ENCODE peak calls at places on chromosomes 4 and X, in seven cellular contexts. Y is kidney epithelial cell, T is astrocyte, N is ovary, I is GM23338, H is tibial nerve, B is fibroblast of lung. G is an unnamed sample.

GRCh38 chr4:10117424-10118354 is 1.1 kb upstream of the WDR1 start:
- DNase-seq in Y (no peak), T (no peak), N (peak), I (peak), H (no peak), B (peak), G (no peak)

GRCh38 chrX:8971116-8971515 is 62.8 kb downstream of the FAM9B start:
- DNase-seq in Y (peak), T (peak), N (no peak), I (peak), H (no peak), B (peak), G (no peak)

GRCh38 chrX:3576886-3577516 is 136.4 kb downstream of the PRKX start:
- DNase-seq in Y (no peak), T (no peak), N (no peak), I (no peak), H (no peak), B (peak), G (no peak)

GRCh38 chr4:172830295-172830764 is 338.3 kb upstream of the GALNT7 start:
- DNase-seq in Y (no peak), T (no peak), N (no peak), I (peak), H (no peak), B (peak), G (no peak)

GRCh38 chr4:84158670-84159069 is 340.4 kb downstream of the NKX6-1 start:
- DNase-seq in Y (no peak), T (no peak), N (no peak), I (no peak), H (no peak), B (no peak), G (no peak)

GRCh38 chr4:123397276-123398150 is 918 bp downstream of the SPRY1 start:
- DNase-seq in Y (no peak), T (peak), N (peak), I (peak), H (peak), B (peak), G (peak)

GRCh38 chr4:1512738-1513660 is 106.8 kb upstream of the NKX1-1 start:
- DNase-seq in Y (no peak), T (no peak), N (no peak), I (peak), H (no peak), B (no peak), G (peak)

GRCh38 chrX:45445745-45446412 is 245.2 kb upstream of the DIPK2B start:
- DNase-seq in Y (peak), T (peak), N (no peak), I (no peak), H (no peak), B (peak), G (no peak)

GRCh38 chr4:189032939-189033338 is 893.7 kb downstream of the TRIML1 start:
- DNase-seq in Y (no peak), T (no peak), N (no peak), I (no peak), H (no peak), B (no peak), G (no peak)

GRCh38 chr4:141571368-141571767 is 65.0 kb upstream of the IL15 start:
- DNase-seq in Y (no peak), T (peak), N (no peak), I (no peak), H (no peak), B (peak), G (no peak)

DNA sequence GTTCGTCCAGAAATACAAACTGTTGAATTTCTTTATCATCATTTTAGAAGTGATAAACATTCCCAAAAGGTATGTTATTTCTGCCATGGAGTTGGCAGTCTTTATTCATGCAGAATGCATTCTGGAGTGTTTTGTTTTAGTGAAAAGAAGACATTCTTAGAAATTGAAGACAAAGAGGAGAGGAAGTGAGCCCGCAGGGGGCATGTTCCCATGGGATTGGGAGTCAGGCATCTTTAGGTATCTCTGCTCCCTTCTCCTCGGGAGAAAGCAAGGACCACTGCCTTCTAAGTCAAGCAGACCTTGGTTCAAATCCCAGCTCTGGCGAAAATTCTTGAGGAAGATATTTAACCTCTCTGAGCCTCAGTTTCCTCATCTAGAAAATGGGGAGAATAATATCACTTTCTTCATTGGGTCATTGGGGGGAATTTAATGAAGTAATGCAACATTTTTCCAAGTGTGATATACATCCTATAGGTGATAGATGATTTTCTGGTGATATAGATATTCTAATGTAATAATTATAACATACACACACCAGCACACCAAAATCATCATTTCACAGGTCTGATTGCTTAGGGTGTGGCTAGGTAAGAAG is 26.5 kb upstream of the CHRNA9 start:
- DNase-seq in Y (no peak), T (no peak), N (no peak), I (peak), H (no peak), B (no peak), G (no peak)
- TF ChIP-seq CTCF in Y (no peak), T (no peak), N (no peak), I (no peak), H (no peak), B (no peak), G (no peak)

GRCh38 chrX:93875621-93876282 is 201.7 kb downstream of the FAM133A start:
- DNase-seq in Y (no peak), T (no peak), N (no peak), I (no peak), H (no peak), B (no peak), G (no peak)

DNA sequence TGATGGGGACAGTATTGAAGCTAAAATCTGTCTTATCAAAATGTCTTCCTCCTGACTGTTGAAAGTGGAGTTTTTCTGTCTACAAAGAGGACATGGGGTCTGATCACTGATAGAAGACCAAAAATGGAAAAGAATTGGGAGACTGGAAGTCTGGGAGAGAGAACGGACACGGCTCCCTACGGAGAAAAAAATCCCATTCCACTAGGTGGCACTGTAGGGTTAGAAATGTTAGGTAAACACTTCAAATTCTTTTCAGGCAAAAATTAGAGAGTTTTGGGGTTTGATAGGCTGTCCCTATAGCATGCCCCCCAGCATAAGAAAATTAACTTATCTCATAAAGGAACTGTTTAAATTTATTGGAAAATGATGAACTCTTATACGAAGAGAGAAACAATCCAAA is 200.5 kb downstream of the FAM133A start:
- DNase-seq in Y (no peak), T (no peak), N (no peak), I (peak), H (peak), B (no peak), G (peak)
- TF ChIP-seq CTCF in Y (peak), T (peak), N (no peak), I (peak), H (no peak), B (no peak), G (peak)

GRCh38 chr4:6688879-6689505 is 4.7 kb upstream of the S100P start:
- DNase-seq in Y (peak), T (peak), N (peak), I (peak), H (peak), B (peak), G (no peak)
- TF ChIP-seq CTCF in Y (peak), T (peak), N (no peak), I (no peak), H (no peak), B (no peak), G (no peak)

GRCh38 chr4:3514806-3515421 is 17.3 kb downstream of the LRPAP1 start:
- DNase-seq in Y (no peak), T (no peak), N (no peak), I (peak), H (no peak), B (no peak), G (peak)

GRCh38 chr4:3516061-3516835 is 16.0 kb downstream of the LRPAP1 start:
- DNase-seq in Y (no peak), T (no peak), N (no peak), I (no peak), H (no peak), B (no peak), G (no peak)

GRCh38 chr4:3514221-3514780 is 17.9 kb downstream of the LRPAP1 start:
- DNase-seq in Y (no peak), T (no peak), N (no peak), I (no peak), H (no peak), B (no peak), G (no peak)

GRCh38 chr4:3516836-3517730 is 15.1 kb downstream of the LRPAP1 start:
- DNase-seq in Y (no peak), T (no peak), N (no peak), I (no peak), H (no peak), B (no peak), G (no peak)

GRCh38 chr4:3515646-3516045 is 16.6 kb downstream of the LRPAP1 start:
- DNase-seq in Y (no peak), T (no peak), N (no peak), I (no peak), H (no peak), B (no peak), G (no peak)
- TF ChIP-seq CTCF in Y (no peak), T (no peak), N (no peak), I (no peak), H (no peak), B (no peak), G (no peak)

GRCh38 chrX:114075073-114075673 is 508.7 kb upstream of the HTR2C start:
- DNase-seq in Y (no peak), T (no peak), N (no peak), I (no peak), H (no peak), B (no peak), G (no peak)
- TF ChIP-seq CTCF in Y (peak), T (no peak), N (no peak), I (no peak), H (no peak), B (no peak), G (no peak)

GRCh38 chr4:66556651-66557278 is 886.5 kb upstream of the EPHA5 start:
- DNase-seq in Y (no peak), T (no peak), N (no peak), I (peak), H (no peak), B (no peak), G (no peak)
- TF ChIP-seq CTCF in Y (no peak), T (no peak), N (no peak), I (peak), H (no peak), B (no peak), G (no peak)

GRCh38 chr4:133465022-133465421 is 315.9 kb downstream of the PCDH10 start:
- DNase-seq in Y (no peak), T (no peak), N (no peak), I (no peak), H (no peak), B (peak), G (no peak)
- TF ChIP-seq CTCF in Y (no peak), T (no peak), N (no peak), I (peak), H (no peak), B (no peak), G (no peak)

DNA sequence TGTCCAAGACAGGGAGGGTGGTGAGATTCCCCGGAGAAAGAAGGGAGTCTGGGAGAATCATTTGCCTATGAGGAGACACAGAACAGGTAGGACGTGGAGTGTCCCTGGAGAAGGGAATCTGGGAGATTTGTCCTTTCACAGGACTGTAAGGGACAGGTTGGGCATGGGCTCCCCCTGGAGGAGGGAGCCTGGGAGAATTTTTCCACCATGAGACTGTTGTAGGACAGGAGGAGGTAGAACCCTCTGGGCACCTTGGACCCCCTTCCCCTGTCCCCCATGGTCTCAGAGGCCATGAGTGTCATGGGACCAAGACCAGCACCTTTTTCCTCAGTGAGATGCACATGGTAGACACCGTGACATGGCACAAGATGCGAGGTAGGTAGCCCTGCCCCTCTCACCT is 2.8 kb downstream of the PORCN start:
- DNase-seq in Y (no peak), T (no peak), N (no peak), I (peak), H (no peak), B (no peak), G (peak)
- TF ChIP-seq CTCF in Y (peak), T (no peak), N (no peak), I (peak), H (no peak), B (peak), G (peak)

G was measured in WERI-Rb-1.